ENCODE peak calls at places on chromosome 1, in seven cellular contexts. L is dorsolateral prefrontal cortex, W is heart right ventricle, T is bronchial epithelial cell, B is uterus, Q is foreskin fibroblast, S is mesothelial cell of epicardium. C is an unnamed sample.

GRCh38 chr1:111851552-111851951 is 95.9 kb downstream of the DDX20 start:
- DNase-seq in L (no peak), W (no peak), T (peak), B (no peak), Q (no peak), S (no peak), C (no peak)

GRCh38 chr1:243628476-243628907 is 221.6 kb downstream of the AKT3 start:
- DNase-seq in L (no peak), W (no peak), T (no peak), B (no peak), Q (peak), S (no peak), C (no peak)

GRCh38 chr1:34128186-34128889 is 36.7 kb downstream of the CSMD2 start:
- DNase-seq in L (no peak), W (no peak), T (no peak), B (no peak), Q (no peak), S (no peak), C (no peak)

GRCh38 chr1:106768077-106768476 is 288.4 kb upstream of the PRMT6 start:
- DNase-seq in L (no peak), W (no peak), T (peak), B (no peak), Q (peak), S (no peak), C (no peak)

GRCh38 chr1:99557556-99558256 is 88.2 kb upstream of the PALMD start:
- DNase-seq in L (no peak), W (no peak), T (peak), B (no peak), Q (peak), S (no peak), C (no peak)

GRCh38 chr1:187689137-187689536 is 860.4 kb downstream of the PLA2G4A start:
- DNase-seq in L (no peak), W (no peak), T (peak), B (no peak), Q (peak), S (no peak), C (no peak)

GRCh38 chr1:157878059-157878458 is 36.5 kb upstream of the CD5L start:
- DNase-seq in L (no peak), W (no peak), T (peak), B (no peak), Q (peak), S (no peak), C (no peak)

GRCh38 chr1:154478639-154479038 is 23.4 kb upstream of the TDRD10 start:
- DNase-seq in L (no peak), W (no peak), T (peak), B (no peak), Q (no peak), S (no peak), C (no peak)

GRCh38 chr1:41768538-41768937 is 150.2 kb downstream of the HIVEP3 start:
- DNase-seq in L (no peak), W (no peak), T (no peak), B (no peak), Q (no peak), S (no peak), C (no peak)

GRCh38 chr1:5831600-5832335 is 160.5 kb downstream of the NPHP4 start:
- DNase-seq in L (no peak), W (no peak), T (no peak), B (no peak), Q (no peak), S (no peak), C (no peak)

GRCh38 chr1:147266381-147266780 is 23.9 kb downstream of the CHD1L start:
- DNase-seq in L (no peak), W (no peak), T (no peak), B (no peak), Q (no peak), S (no peak), C (no peak)

GRCh38 chr1:154431586-154432373 is 26.6 kb downstream of the IL6R start:
- DNase-seq in L (no peak), W (no peak), T (peak), B (peak), Q (peak), S (no peak), C (no peak)

GRCh38 chr1:22508991-22509390 is 54.3 kb upstream of the EPHA8 start:
- DNase-seq in L (no peak), W (no peak), T (no peak), B (no peak), Q (no peak), S (no peak), C (no peak)

GRCh38 chr1:32871364-32872188 is 864 bp upstream of the FNDC5 start:
- DNase-seq in L (no peak), W (no peak), T (no peak), B (no peak), Q (peak), S (no peak), C (no peak)

GRCh38 chr1:27353629-27354028 is 11.8 kb downstream of the SYTL1 start:
- DNase-seq in L (no peak), W (no peak), T (no peak), B (no peak), Q (no peak), S (no peak), C (no peak)

GRCh38 chr1:232634086-232634485 is 4.2 kb upstream of the SIPA1L2 start:
- DNase-seq in L (peak), W (no peak), T (no peak), B (no peak), Q (no peak), S (no peak), C (no peak)

GRCh38 chr1:177355575-177355974 is 184.8 kb downstream of the BRINP2 start:
- DNase-seq in L (peak), W (no peak), T (peak), B (no peak), Q (peak), S (no peak), C (no peak)

GRCh38 chr1:119841306-119841705 is 30.0 kb upstream of the REG4 start:
- DNase-seq in L (no peak), W (no peak), T (no peak), B (no peak), Q (no peak), S (no peak), C (no peak)

GRCh38 chr1:97920832-97921571 is at the start of gene DPYD:
- DNase-seq in L (peak), W (peak), T (peak), B (peak), Q (peak), S (peak), C (peak)

GRCh38 chr1:77313491-77313890 is 31.7 kb downstream of the AK5 start:
- DNase-seq in L (no peak), W (no peak), T (peak), B (no peak), Q (peak), S (no peak), C (no peak)

GRCh38 chr1:228015276-228016180 is 8.7 kb downstream of the WNT3A start:
- DNase-seq in L (peak), W (no peak), T (peak), B (no peak), Q (peak), S (no peak), C (no peak)

GRCh38 chr1:234638832-234639799 is 29.1 kb upstream of the IRF2BP2 start:
- DNase-seq in L (no peak), W (no peak), T (peak), B (no peak), Q (peak), S (no peak), C (no peak)

GRCh38 chr1:78358145-78358544 is 132.6 kb upstream of the PTGFR start:
- DNase-seq in L (no peak), W (no peak), T (no peak), B (no peak), Q (no peak), S (no peak), C (no peak)

GRCh38 chr1:14474856-14475255 is 123.6 kb upstream of the KAZN start:
- DNase-seq in L (no peak), W (no peak), T (no peak), B (no peak), Q (no peak), S (no peak), C (no peak)

GRCh38 chr1:18240906-18241305 is 133.3 kb downstream of the IGSF21 start:
- DNase-seq in L (no peak), W (no peak), T (no peak), B (no peak), Q (no peak), S (no peak), C (no peak)

GRCh38 chr1:111032295-111032897 is 68.7 kb upstream of the LRIF1 start:
- DNase-seq in L (no peak), W (peak), T (peak), B (no peak), Q (peak), S (no peak), C (no peak)

GRCh38 chr1:185213086-185213485 is 56.1 kb downstream of the SWT1 start:
- DNase-seq in L (no peak), W (no peak), T (no peak), B (no peak), Q (no peak), S (no peak), C (no peak)

GRCh38 chr1:43590389-43590788 is 59.6 kb upstream of the KDM4A start:
- DNase-seq in L (no peak), W (no peak), T (no peak), B (no peak), Q (no peak), S (no peak), C (no peak)
- TF ChIP-seq CTCF in L (no peak), W (no peak), T (peak), B (no peak), Q (peak), S (peak), C (no peak)

DNA sequence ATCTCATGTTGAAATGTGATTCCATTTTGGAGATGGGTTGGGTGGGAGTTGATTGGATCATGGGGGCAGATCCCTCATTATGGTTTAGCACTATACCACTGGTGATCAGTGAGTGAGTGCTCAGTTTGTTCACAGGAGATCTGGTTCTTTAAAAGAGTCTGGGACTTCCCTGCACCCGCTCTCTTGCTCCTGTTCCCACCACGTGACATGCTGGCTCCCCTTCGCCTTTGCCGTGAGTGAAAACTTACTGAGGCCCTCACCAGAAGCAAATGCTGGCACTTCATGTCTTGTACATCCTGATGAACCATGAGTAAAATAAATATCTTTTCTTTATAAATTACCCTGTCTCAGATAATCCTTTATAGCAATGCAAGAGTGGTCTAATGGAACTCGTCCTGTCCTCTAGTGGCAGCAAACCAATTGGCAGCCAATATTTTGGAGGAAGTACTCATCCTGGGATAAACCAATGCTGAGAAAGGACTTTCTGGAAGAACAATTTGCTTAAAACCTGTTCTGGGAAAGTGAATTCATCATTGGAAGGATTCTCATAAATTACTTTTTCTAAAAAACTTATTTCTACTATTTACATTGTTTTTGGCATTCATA is 27.8 kb upstream of the CYP4A11 start:
- DNase-seq in L (no peak), W (no peak), T (no peak), B (no peak), Q (no peak), S (no peak), C (no peak)
- TF ChIP-seq CTCF in L (no peak), W (no peak), T (peak), B (no peak), Q (no peak), S (peak), C (no peak)

GRCh38 chr1:56539403-56539802 is 40.0 kb downstream of the PLPP3 start:
- DNase-seq in L (no peak), W (no peak), T (no peak), B (no peak), Q (no peak), S (no peak), C (no peak)

GRCh38 chr1:56542651-56543050 is 36.7 kb downstream of the PLPP3 start:
- DNase-seq in L (no peak), W (no peak), T (no peak), B (no peak), Q (no peak), S (no peak), C (no peak)

GRCh38 chr1:56541408-56541807 is 38.0 kb downstream of the PLPP3 start:
- DNase-seq in L (no peak), W (no peak), T (no peak), B (no peak), Q (no peak), S (no peak), C (no peak)

GRCh38 chr1:56537660-56538059 is 41.7 kb downstream of the PLPP3 start:
- DNase-seq in L (no peak), W (no peak), T (no peak), B (no peak), Q (no peak), S (no peak), C (no peak)

GRCh38 chr1:56540467-56540866 is 38.9 kb downstream of the PLPP3 start:
- DNase-seq in L (no peak), W (no peak), T (no peak), B (no peak), Q (no peak), S (no peak), C (no peak)
- TF ChIP-seq CTCF in L (no peak), W (no peak), T (no peak), B (no peak), Q (no peak), S (no peak), C (no peak)

DNA sequence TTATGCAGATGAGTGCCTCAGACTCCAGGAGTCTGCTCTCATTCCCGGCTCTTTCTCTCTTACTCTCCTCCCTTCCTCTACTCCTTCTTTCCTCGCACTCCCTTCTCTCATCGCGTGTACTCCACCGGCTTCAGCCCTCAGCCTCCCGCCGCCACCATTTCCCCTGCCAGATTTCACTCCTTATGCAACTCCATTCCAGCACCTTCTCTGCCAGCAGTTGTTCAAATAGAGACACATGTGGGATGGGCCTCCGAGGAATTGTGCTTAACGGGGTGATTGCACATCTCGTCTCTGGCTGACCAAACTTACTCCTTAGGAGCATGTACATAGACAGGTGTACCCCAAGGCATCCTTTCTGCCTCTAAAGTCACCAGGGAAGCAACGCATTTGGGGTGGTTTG is 2.1 kb downstream of the CNTN2 start:
- DNase-seq in L (no peak), W (no peak), T (no peak), B (no peak), Q (no peak), S (no peak), C (no peak)
- TF ChIP-seq CTCF in L (no peak), W (no peak), T (no peak), B (no peak), Q (no peak), S (no peak), C (no peak)

C was measured in D721Med.